ENCODE peak calls at places on chromosomes 1 and 21, in five cellular contexts. H is Peyer's patch, J is OCI-LY7, U is HepG2, K is GM06990. W is an unnamed sample.

GRCh38 chr21:44984792-44985440 is 45.1 kb downstream of the SLX9 start:
- DNase-seq in H (no peak), J (no peak), U (peak; percentile 91), K (no peak), W (no peak)

GRCh38 chr1:231040800-231041704 is 998 bp upstream of the FAM89A start:
- DNase-seq in H (no peak), J (no peak), U (no peak), K (peak; percentile 5), W (no peak)

GRCh38 chr1:102897537-102897936 is 210.8 kb downstream of the COL11A1 start:
- DNase-seq in H (no peak), J (no peak), U (no peak), K (no peak), W (no peak)

GRCh38 chr21:45887121-45887611 is 94.4 kb upstream of the COL6A1 start:
- DNase-seq in H (no peak), J (no peak), U (no peak), K (no peak), W (no peak)

GRCh38 chr1:17010601-17011438 is 908 bp downstream of the ATP13A2 start:
- DNase-seq in H (peak; percentile 62), J (peak; percentile 39), U (no peak), K (no peak), W (no peak)

GRCh38 chr1:118294817-118295486 is 109.9 kb upstream of the SPAG17 start:
- DNase-seq in H (no peak), J (no peak), U (no peak), K (no peak), W (no peak)

GRCh38 chr1:216325946-216326345 is 97.3 kb downstream of the USH2A start:
- DNase-seq in H (peak; percentile 49), J (no peak), U (no peak), K (no peak), W (no peak)

GRCh38 chr1:209493584-209493983 is 89.9 kb upstream of the CAMK1G start:
- DNase-seq in H (no peak), J (no peak), U (no peak), K (no peak), W (no peak)

GRCh38 chr1:186812560-186812959 is 16.2 kb upstream of the PLA2G4A start:
- DNase-seq in H (no peak), J (no peak), U (no peak), K (no peak), W (peak; percentile 5)

GRCh38 chr1:13556224-13556764 is 27.3 kb upstream of the PDPN start:
- DNase-seq in H (no peak), J (no peak), U (no peak), K (no peak), W (no peak)

GRCh38 chr1:54519709-54520108 is 28.3 kb upstream of the ACOT11 start:
- DNase-seq in H (no peak), J (peak; percentile 31), U (no peak), K (no peak), W (no peak)

GRCh38 chr1:109091196-109092193 is 931 bp downstream of the TMEM167B start:
- DNase-seq in H (no peak), J (no peak), U (peak; percentile 36), K (no peak), W (no peak)

GRCh38 chr1:232551281-232551835 is 78.6 kb downstream of the SIPA1L2 start:
- DNase-seq in H (no peak), J (no peak), U (no peak), K (no peak), W (no peak)

GRCh38 chr1:52253421-52253820 is 111.5 kb downstream of the ZFYVE9 start:
- DNase-seq in H (no peak), J (no peak), U (no peak), K (no peak), W (no peak)

GRCh38 chr1:154420172-154420571 is 15.0 kb downstream of the IL6R start:
- DNase-seq in H (peak; percentile 88), J (no peak), U (peak; percentile 73), K (peak; percentile 62), W (peak; percentile 84)

GRCh38 chr1:228471762-228472398 is 15.3 kb upstream of the RNF187 start:
- DNase-seq in H (no peak), J (peak; percentile 85), U (peak; percentile 45), K (no peak), W (no peak)

GRCh38 chr1:39183503-39184353 is 20.8 kb upstream of the MACF1 start:
- DNase-seq in H (peak; percentile 91), J (peak; percentile 87), U (peak; percentile 90), K (no peak), W (peak; percentile 95)

GRCh38 chr1:23421752-23422312 is 2.7 kb downstream of the TCEA3 start:
- DNase-seq in H (no peak), J (no peak), U (peak; percentile 51), K (no peak), W (no peak)

GRCh38 chr1:205810448-205811157 is 2.4 kb downstream of the SLC41A1 start:
- DNase-seq in H (no peak), J (peak; percentile 33), U (no peak), K (no peak), W (no peak)

GRCh38 chr1:237204841-237205240 is 162.9 kb downstream of the RYR2 start:
- DNase-seq in H (no peak), J (no peak), U (no peak), K (no peak), W (no peak)

GRCh38 chr1:9293512-9294439 is 1.1 kb downstream of the SPSB1 start:
- DNase-seq in H (peak; percentile 55), J (peak; percentile 47), U (no peak), K (peak; percentile 39), W (no peak)

GRCh38 chr1:31368611-31369107 is 4.2 kb downstream of the FABP3 start:
- DNase-seq in H (peak; percentile 66), J (no peak), U (no peak), K (no peak), W (no peak)

GRCh38 chr1:48292706-48293105 is 70.2 kb downstream of the SLC5A9 start:
- DNase-seq in H (no peak), J (no peak), U (no peak), K (no peak), W (no peak)

GRCh38 chr1:155706101-155706619 is 17.3 kb downstream of the DAP3 start:
- DNase-seq in H (peak; percentile 52), J (no peak), U (no peak), K (no peak), W (no peak)

GRCh38 chr1:35452086-35452485 is 105.1 kb downstream of the KIAA0319L start:
- DNase-seq in H (peak; percentile 52), J (no peak), U (no peak), K (no peak), W (no peak)

GRCh38 chr1:29318724-29319123 is 82.4 kb downstream of the PTPRU start:
- DNase-seq in H (no peak), J (no peak), U (no peak), K (no peak), W (no peak)

GRCh38 chr1:235259133-235259778 is 68.7 kb downstream of the ARID4B start:
- DNase-seq in H (no peak), J (peak; percentile 31), U (no peak), K (no peak), W (no peak)

GRCh38 chr1:229563701-229564100 is 5.2 kb upstream of the ABCB10 start:
- DNase-seq in H (no peak), J (no peak), U (no peak), K (no peak), W (no peak)

GRCh38 chr1:21937372-21938121 is 437 bp upstream of the HSPG2 start:
- DNase-seq in H (peak; percentile 83), J (peak; percentile 77), U (peak; percentile 72), K (peak; percentile 64), W (no peak)

GRCh38 chr1:105872761-105873286 is 1183.7 kb upstream of the PRMT6 start:
- DNase-seq in H (no peak), J (no peak), U (no peak), K (no peak), W (no peak)

GRCh38 chr1:105874621-105875020 is 1181.9 kb upstream of the PRMT6 start:
- DNase-seq in H (no peak), J (peak; percentile 12), U (no peak), K (no peak), W (no peak)
- H3K4me3 ChIP-seq in H (no peak overlapping the region), J (no peak overlapping the region), U (no peak overlapping the region), K (no peak overlapping the region), W (no peak overlapping the region)

GRCh38 chr1:32946413-32946812 is 18.2 kb downstream of the RNF19B start:
- DNase-seq in H (no peak), J (no peak), U (peak; percentile 51), K (no peak), W (no peak)
- H3K36me3 ChIP-seq in H (no peaks in the 10 kb centered on the region), J (peaks cover 78% of the 10 kb centered on the region), U (peaks cover 11% of the 10 kb centered on the region), K (peaks cover 6% of the 10 kb centered on the region), W (peaks cover 1% of the 10 kb centered on the region)

GRCh38 chr1:212415107-212415841 is 588 bp upstream of the PACC1 start:
- DNase-seq in H (no peak), J (peak; percentile 22), U (no peak), K (peak; percentile 27), W (no peak)

GRCh38 chr1:212410231-212410825 is 4.4 kb downstream of the PACC1 start:
- DNase-seq in H (peak; percentile 75), J (no peak), U (peak; percentile 11), K (no peak), W (no peak)

GRCh38 chr1:212412374-212412773 is 2.3 kb downstream of the PACC1 start:
- DNase-seq in H (no peak), J (no peak), U (no peak), K (no peak), W (no peak)

GRCh38 chr1:212413902-212414327 is 771 bp downstream of the PACC1 start:
- DNase-seq in H (no peak), J (no peak), U (no peak), K (no peak), W (no peak)

DNA sequence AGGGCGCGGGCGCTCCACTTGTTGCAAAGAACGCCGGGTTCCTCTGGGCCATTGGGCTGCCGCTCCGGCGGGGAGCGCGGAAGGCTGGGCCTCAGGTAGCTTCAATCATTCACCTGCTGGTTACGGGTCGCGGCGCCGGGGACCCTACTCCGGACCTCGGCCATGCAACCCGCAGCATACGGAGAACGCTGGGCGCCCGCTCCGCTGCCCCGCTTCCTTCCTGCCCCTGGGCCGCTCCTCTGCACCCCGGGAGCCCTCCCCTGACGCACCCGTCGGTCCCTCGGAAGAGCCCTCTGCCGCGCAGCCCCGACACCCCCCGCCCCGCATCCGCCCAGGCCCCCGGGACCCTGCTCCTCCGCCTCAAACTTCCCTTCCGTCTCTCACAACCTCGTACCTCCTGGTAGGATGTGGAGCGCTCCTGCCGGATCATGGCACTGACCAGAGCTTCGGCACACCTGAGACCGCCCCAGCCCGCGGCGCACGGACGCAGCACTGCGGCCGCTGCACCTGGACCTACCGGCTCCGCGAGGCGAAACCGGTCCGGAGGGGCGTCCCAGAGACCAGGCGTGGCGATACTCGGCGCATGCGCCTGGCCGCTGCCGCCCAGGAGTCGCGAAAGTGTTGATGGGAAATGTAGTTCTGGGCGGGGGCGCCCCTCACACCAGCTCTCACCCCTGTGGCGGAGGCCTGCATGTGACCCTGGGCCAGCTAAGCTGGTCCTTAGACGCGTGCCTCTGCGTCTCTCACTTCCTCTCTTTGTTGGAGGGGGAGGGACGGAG is at the start of gene PACC1:
- DNase-seq in H (peak; percentile 97), J (peak; percentile 98), U (peak; percentile 89), K (peak; percentile 97), W (peak; percentile 28)
- TF ChIP-seq CTCF in H (peak; percentile 14), J (no peak), U (peak; percentile 41), K (no peak), W (no peak)

DNA sequence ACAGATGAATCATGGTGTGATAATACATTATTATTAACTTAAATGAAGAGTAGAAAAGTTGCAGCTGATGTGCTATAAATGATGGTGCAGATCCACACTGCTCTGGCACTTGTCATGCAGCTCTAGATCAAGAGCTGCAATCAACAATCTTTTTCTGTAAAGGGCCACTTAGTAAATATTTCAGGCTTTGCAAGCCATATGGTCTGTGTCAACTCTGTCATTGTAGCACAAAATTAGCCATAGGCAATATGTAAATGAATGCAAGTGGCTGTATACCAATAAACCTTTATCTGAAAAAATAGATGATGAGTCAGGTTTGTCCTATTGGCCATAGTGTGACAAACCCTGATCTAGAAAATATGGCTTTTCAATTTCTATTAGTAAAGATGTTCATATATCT is 66.6 kb downstream of the RGS18 start:
- DNase-seq in H (no peak), J (no peak), U (no peak), K (no peak), W (no peak)
- H3K4me3 ChIP-seq in H (no peak overlapping the region), J (no peak overlapping the region), U (no peak overlapping the region), K (no peak overlapping the region), W (no peak overlapping the region)